ENCODE peak calls at places on chromosomes 6 and 20, in nine cellular contexts. One of them, this sample, is unnamed.

GRCh38 chr6:4819706-4820283 is 43.6 kb downstream of the CDYL start:
- DNase-seq in breast epithelium: no peak
- DNase-seq in hepatocyte: no peak
- DNase-seq in CD4-positive, CD25-positive, alpha-beta regulatory T cell: no peak
- DNase-seq in tibial artery: no peak
- DNase-seq in fibroblast of lung: no peak
- DNase-seq in cardiac muscle cell: no peak
- DNase-seq in pancreas: no peak
- DNase-seq in ovary: no peak
- DNase-seq in this sample: no peak

GRCh38 chr20:63212792-63213191 is 3.1 kb downstream of the YTHDF1 start:
- DNase-seq in breast epithelium: no peak
- DNase-seq in hepatocyte: no peak
- DNase-seq in CD4-positive, CD25-positive, alpha-beta regulatory T cell: no peak
- DNase-seq in tibial artery: no peak
- DNase-seq in fibroblast of lung: no peak
- DNase-seq in cardiac muscle cell: no peak
- DNase-seq in pancreas: no peak
- DNase-seq in ovary: no peak
- DNase-seq in this sample: no peak

GRCh38 chr6:142009647-142010046 is 123.1 kb upstream of the GJE1 start:
- DNase-seq in breast epithelium: no peak
- DNase-seq in hepatocyte: no peak
- DNase-seq in CD4-positive, CD25-positive, alpha-beta regulatory T cell: no peak
- DNase-seq in tibial artery: no peak
- DNase-seq in fibroblast of lung: peak
- DNase-seq in cardiac muscle cell: peak
- DNase-seq in pancreas: no peak
- DNase-seq in ovary: no peak
- DNase-seq in this sample: no peak

GRCh38 chr20:5910192-5910591 is 40.1 kb downstream of the TRMT6 start:
- DNase-seq in breast epithelium: no peak
- DNase-seq in hepatocyte: no peak
- DNase-seq in CD4-positive, CD25-positive, alpha-beta regulatory T cell: no peak
- DNase-seq in tibial artery: no peak
- DNase-seq in fibroblast of lung: no peak
- DNase-seq in cardiac muscle cell: no peak
- DNase-seq in pancreas: no peak
- DNase-seq in ovary: no peak
- DNase-seq in this sample: no peak

GRCh38 chr6:3231213-3232016 is 4.0 kb upstream of the TUBB2B start:
- DNase-seq in breast epithelium: no peak
- DNase-seq in hepatocyte: peak
- DNase-seq in CD4-positive, CD25-positive, alpha-beta regulatory T cell: no peak
- DNase-seq in tibial artery: peak
- DNase-seq in fibroblast of lung: peak
- DNase-seq in cardiac muscle cell: peak
- DNase-seq in pancreas: peak
- DNase-seq in ovary: peak
- DNase-seq in this sample: peak

GRCh38 chr6:89611666-89612065 is 26.9 kb downstream of the LYRM2 start:
- DNase-seq in breast epithelium: no peak
- DNase-seq in hepatocyte: no peak
- DNase-seq in CD4-positive, CD25-positive, alpha-beta regulatory T cell: no peak
- DNase-seq in tibial artery: no peak
- DNase-seq in fibroblast of lung: no peak
- DNase-seq in cardiac muscle cell: peak
- DNase-seq in pancreas: no peak
- DNase-seq in ovary: no peak
- DNase-seq in this sample: no peak

GRCh38 chr20:61271273-61272221 is 19.5 kb downstream of the CDH4 start:
- DNase-seq in breast epithelium: no peak
- DNase-seq in hepatocyte: peak
- DNase-seq in CD4-positive, CD25-positive, alpha-beta regulatory T cell: no peak
- DNase-seq in tibial artery: no peak
- DNase-seq in fibroblast of lung: peak
- DNase-seq in cardiac muscle cell: no peak
- DNase-seq in pancreas: no peak
- DNase-seq in ovary: no peak
- DNase-seq in this sample: no peak

GRCh38 chr6:89433637-89434499 is 916 bp downstream of the ANKRD6 start:
- DNase-seq in breast epithelium: no peak
- DNase-seq in hepatocyte: peak
- DNase-seq in CD4-positive, CD25-positive, alpha-beta regulatory T cell: peak
- DNase-seq in tibial artery: peak
- DNase-seq in fibroblast of lung: no peak
- DNase-seq in cardiac muscle cell: peak
- DNase-seq in pancreas: peak
- DNase-seq in ovary: peak
- DNase-seq in this sample: peak

GRCh38 chr6:35092362-35093117 is 48.6 kb downstream of the TCP11 start:
- DNase-seq in breast epithelium: no peak
- DNase-seq in hepatocyte: peak
- DNase-seq in CD4-positive, CD25-positive, alpha-beta regulatory T cell: no peak
- DNase-seq in tibial artery: no peak
- DNase-seq in fibroblast of lung: peak
- DNase-seq in cardiac muscle cell: peak
- DNase-seq in pancreas: no peak
- DNase-seq in ovary: no peak
- DNase-seq in this sample: no peak

DNA sequence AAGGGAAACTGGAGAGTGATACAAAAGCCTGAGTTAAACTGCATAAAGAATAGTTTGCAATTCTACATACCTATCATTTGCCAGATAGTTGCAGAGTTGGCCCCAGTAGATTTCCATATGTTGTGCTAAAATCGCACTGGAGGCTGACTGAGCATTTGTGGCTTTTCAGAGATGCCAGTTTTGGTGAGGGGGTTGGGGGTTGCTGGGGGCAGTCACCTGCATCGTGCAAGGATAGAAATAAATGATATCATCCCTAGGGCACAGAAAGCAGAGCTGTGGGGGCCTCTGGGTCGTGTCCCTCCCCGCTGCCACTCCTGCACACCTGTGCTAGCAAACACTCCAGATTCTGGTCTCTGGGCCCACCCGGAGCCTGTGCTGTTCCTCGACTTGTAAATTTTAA is 443.1 kb upstream of the JARID2 start:
- DNase-seq in breast epithelium: no peak
- DNase-seq in hepatocyte: no peak
- DNase-seq in CD4-positive, CD25-positive, alpha-beta regulatory T cell: no peak
- DNase-seq in tibial artery: no peak
- DNase-seq in fibroblast of lung: no peak
- DNase-seq in cardiac muscle cell: no peak
- DNase-seq in pancreas: no peak
- DNase-seq in ovary: no peak
- DNase-seq in this sample: no peak
- H3K27ac ChIP-seq in breast epithelium: no peak
- H3K27ac ChIP-seq in hepatocyte: no peak
- H3K27ac ChIP-seq in CD4-positive, CD25-positive, alpha-beta regulatory T cell: no peak
- H3K27ac ChIP-seq in tibial artery: no peak
- H3K27ac ChIP-seq in fibroblast of lung: no peak
- H3K27ac ChIP-seq in cardiac muscle cell: no peak
- H3K27ac ChIP-seq in pancreas: no peak
- H3K27ac ChIP-seq in ovary: no peak
- H3K27ac ChIP-seq in this sample: no peak

DNA sequence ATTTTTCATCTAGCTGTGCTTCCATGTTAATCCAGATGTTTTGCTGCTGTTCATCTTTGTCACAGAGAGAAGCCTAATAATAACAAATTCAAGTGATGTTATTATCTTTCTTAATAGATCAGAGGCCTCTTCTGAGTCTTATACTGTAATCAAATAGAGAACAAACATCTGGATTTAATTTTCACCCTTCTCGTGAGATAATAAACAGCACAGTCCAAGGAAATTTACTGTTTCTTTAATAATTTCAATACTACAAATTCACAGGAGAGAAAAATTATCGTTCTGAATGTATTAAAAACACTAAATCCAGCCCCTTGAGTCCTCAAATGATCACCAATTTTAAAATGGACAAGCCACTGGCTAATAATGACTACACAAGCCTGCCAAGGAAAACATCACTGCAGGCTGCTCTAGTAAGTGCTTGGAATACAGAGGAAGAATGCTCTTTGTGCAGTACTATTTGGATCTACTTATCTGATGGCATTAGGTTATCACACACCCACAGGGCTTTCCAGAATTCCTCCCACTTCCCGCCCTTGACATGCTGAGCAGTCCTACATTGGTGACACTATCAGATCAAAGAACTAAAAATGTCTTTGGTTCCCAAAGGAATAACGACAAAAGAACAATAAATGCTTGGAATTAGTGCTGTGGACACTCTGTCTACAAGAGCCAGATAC is 38.2 kb downstream of the SYNE1 start:
- DNase-seq in breast epithelium: no peak
- DNase-seq in hepatocyte: no peak
- DNase-seq in CD4-positive, CD25-positive, alpha-beta regulatory T cell: no peak
- DNase-seq in tibial artery: no peak
- DNase-seq in fibroblast of lung: no peak
- DNase-seq in cardiac muscle cell: peak
- DNase-seq in pancreas: no peak
- DNase-seq in ovary: no peak
- DNase-seq in this sample: no peak
- H3K27ac ChIP-seq in breast epithelium: peak
- H3K27ac ChIP-seq in hepatocyte: no peak
- H3K27ac ChIP-seq in CD4-positive, CD25-positive, alpha-beta regulatory T cell: no peak
- H3K27ac ChIP-seq in tibial artery: no peak
- H3K27ac ChIP-seq in fibroblast of lung: no peak
- H3K27ac ChIP-seq in cardiac muscle cell: no peak
- H3K27ac ChIP-seq in pancreas: no peak
- H3K27ac ChIP-seq in ovary: peak
- H3K27ac ChIP-seq in this sample: peak

GRCh38 chr20:45867811-45868176 is 10.4 kb downstream of the ZSWIM3 start:
- DNase-seq in breast epithelium: no peak
- DNase-seq in hepatocyte: no peak
- DNase-seq in CD4-positive, CD25-positive, alpha-beta regulatory T cell: no peak
- DNase-seq in tibial artery: no peak
- DNase-seq in fibroblast of lung: peak
- DNase-seq in cardiac muscle cell: peak
- DNase-seq in pancreas: no peak
- DNase-seq in ovary: no peak
- DNase-seq in this sample: no peak

GRCh38 chr20:45872626-45873025 is 8.4 kb upstream of the ZSWIM1 start:
- DNase-seq in breast epithelium: no peak
- DNase-seq in hepatocyte: no peak
- DNase-seq in CD4-positive, CD25-positive, alpha-beta regulatory T cell: no peak
- DNase-seq in tibial artery: no peak
- DNase-seq in fibroblast of lung: no peak
- DNase-seq in cardiac muscle cell: no peak
- DNase-seq in pancreas: no peak
- DNase-seq in ovary: no peak
- DNase-seq in this sample: no peak

GRCh38 chr20:45863543-45864470 is 6.4 kb downstream of the ZSWIM3 start:
- DNase-seq in breast epithelium: no peak
- DNase-seq in hepatocyte: peak
- DNase-seq in CD4-positive, CD25-positive, alpha-beta regulatory T cell: no peak
- DNase-seq in tibial artery: no peak
- DNase-seq in fibroblast of lung: no peak
- DNase-seq in cardiac muscle cell: no peak
- DNase-seq in pancreas: no peak
- DNase-seq in ovary: no peak
- DNase-seq in this sample: no peak

GRCh38 chr20:45866454-45866853 is 9.0 kb downstream of the ZSWIM3 start:
- DNase-seq in breast epithelium: no peak
- DNase-seq in hepatocyte: no peak
- DNase-seq in CD4-positive, CD25-positive, alpha-beta regulatory T cell: no peak
- DNase-seq in tibial artery: no peak
- DNase-seq in fibroblast of lung: no peak
- DNase-seq in cardiac muscle cell: no peak
- DNase-seq in pancreas: no peak
- DNase-seq in ovary: no peak
- DNase-seq in this sample: no peak

DNA sequence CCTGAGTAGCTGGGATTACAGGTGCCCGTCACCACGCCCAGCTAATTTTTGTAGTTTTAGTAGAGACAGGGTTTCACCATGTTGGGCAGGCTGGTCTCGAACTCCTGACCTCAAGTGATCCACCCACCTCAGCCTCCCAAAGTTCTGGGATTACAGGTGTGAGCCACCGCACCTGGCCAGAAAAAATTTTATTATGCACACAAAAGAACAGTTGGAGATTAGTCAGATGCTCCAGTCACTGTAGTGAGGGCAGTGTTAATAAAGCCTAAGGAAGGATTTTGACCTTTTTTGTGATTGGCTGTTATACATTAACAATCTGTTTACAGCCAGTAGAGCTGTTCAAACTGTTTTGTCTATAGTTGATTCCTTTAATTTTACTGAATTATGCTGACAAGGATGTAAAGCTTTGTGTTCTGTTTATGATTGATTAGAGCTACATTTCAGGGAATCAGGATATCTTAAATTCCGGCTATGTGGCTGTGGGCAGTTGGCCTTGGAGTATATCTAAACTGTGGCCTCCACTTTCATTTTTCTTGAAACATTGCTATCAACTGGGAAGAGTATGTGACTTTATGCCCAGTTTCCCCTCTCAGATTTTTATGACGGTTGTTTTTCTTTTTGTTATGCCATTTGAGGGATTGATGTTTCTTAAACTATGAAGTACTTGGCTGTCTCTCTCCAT is 9.9 kb downstream of the ZSWIM3 start:
- DNase-seq in breast epithelium: no peak
- DNase-seq in hepatocyte: no peak
- DNase-seq in CD4-positive, CD25-positive, alpha-beta regulatory T cell: no peak
- DNase-seq in tibial artery: no peak
- DNase-seq in fibroblast of lung: no peak
- DNase-seq in cardiac muscle cell: no peak
- DNase-seq in pancreas: no peak
- DNase-seq in ovary: no peak
- DNase-seq in this sample: no peak
- H3K27ac ChIP-seq in breast epithelium: no peak
- H3K27ac ChIP-seq in hepatocyte: peak
- H3K27ac ChIP-seq in CD4-positive, CD25-positive, alpha-beta regulatory T cell: no peak
- H3K27ac ChIP-seq in tibial artery: no peak
- H3K27ac ChIP-seq in fibroblast of lung: peak
- H3K27ac ChIP-seq in cardiac muscle cell: no peak
- H3K27ac ChIP-seq in pancreas: no peak
- H3K27ac ChIP-seq in ovary: peak
- H3K27ac ChIP-seq in this sample: no peak

DNA sequence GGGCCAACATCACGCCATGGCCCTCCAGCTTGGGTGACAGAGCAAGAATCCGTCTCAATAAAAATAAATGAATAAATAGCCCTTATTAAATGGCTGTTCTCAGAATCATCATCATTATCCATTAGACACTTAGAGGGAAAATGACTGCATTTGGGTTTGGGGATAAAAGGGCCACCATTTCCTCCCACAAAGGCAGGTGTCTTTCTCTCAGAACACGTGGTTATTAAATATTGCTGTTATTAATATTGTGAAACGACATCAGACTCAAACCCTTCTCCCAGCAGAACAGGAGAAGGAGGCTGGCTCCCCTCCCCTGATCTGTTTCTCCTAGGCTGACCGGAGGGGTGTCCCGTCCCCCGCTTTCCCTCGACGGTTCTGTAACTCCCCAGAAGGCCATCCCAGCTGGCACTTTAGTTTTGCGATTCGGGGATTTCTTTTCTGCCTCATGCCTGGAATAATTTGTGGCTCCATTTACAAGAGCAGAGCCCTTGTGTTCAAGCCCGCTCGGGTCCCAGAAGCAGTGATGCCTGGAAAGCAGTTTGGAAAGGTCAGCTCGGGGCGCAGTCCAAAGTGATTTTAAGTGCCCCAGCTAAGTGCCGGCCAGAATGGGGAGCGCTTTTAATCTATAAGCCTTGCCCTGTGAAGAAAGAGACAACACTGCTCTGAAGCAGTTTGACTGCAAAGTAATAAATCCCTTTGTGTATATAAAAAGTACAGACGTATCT is 41.9 kb downstream of the EYA2 start:
- DNase-seq in breast epithelium: no peak
- DNase-seq in hepatocyte: peak
- DNase-seq in CD4-positive, CD25-positive, alpha-beta regulatory T cell: no peak
- DNase-seq in tibial artery: no peak
- DNase-seq in fibroblast of lung: no peak
- DNase-seq in cardiac muscle cell: no peak
- DNase-seq in pancreas: no peak
- DNase-seq in ovary: no peak
- DNase-seq in this sample: no peak
- H3K27ac ChIP-seq in breast epithelium: no peak
- H3K27ac ChIP-seq in hepatocyte: peak
- H3K27ac ChIP-seq in CD4-positive, CD25-positive, alpha-beta regulatory T cell: no peak
- H3K27ac ChIP-seq in tibial artery: no peak
- H3K27ac ChIP-seq in fibroblast of lung: no peak
- H3K27ac ChIP-seq in cardiac muscle cell: no peak
- H3K27ac ChIP-seq in pancreas: no peak
- H3K27ac ChIP-seq in ovary: no peak
- H3K27ac ChIP-seq in this sample: no peak

This sample was measured in caudate nucleus.